ENCODE peak calls at places on chromosomes 5 and 9, in six cellular contexts. H, J, F, V, R and A are unnamed samples.

GRCh38 chr5:78627175-78627574 is 21.4 kb downstream of the LHFPL2 start:
- DNase-seq in H (peak; percentile 14), F (peak; percentile 30), J (no peak), R (no peak), V (peak; percentile 34), A (no peak)

GRCh38 chr9:27033815-27034403 is 28.4 kb upstream of the LRRC19 start:
- DNase-seq in V (peak; percentile 36), F (peak; percentile 8), H (peak; percentile 78), R (peak; percentile 40), J (no peak), A (peak; percentile 35)

GRCh38 chr5:87413116-87413645 is 451 bp upstream of the CCNH start:
- DNase-seq in R (peak; percentile 6), J (no peak), H (peak; percentile 21), V (peak; percentile 20), F (peak; percentile 15), A (no peak)

GRCh38 chr9:128117613-128118471 is 9.7 kb downstream of the PTGES2 start:
- DNase-seq in V (peak; percentile 69), J (no peak), R (peak; percentile 94), F (peak; percentile 52), H (peak; percentile 89), A (peak; percentile 92)

GRCh38 chr9:137977572-137978261 is 100.1 kb downstream of the CACNA1B start:
- DNase-seq in H (no peak), J (no peak), V (no peak), F (no peak), R (no peak), A (no peak)

GRCh38 chr5:168531191-168531590 is 2.1 kb downstream of the FBLL1 start:
- DNase-seq in V (no peak), J (no peak), F (no peak), H (no peak), R (peak; percentile 9), A (no peak)

GRCh38 chr9:121992571-121993212 is 100.4 kb downstream of the TTLL11 start:
- DNase-seq in F (peak; percentile 45), R (peak; percentile 91), V (peak; percentile 57), J (peak; percentile 38), H (peak; percentile 78), A (peak; percentile 86)

GRCh38 chr5:149432861-149433462 is 53.9 kb upstream of the IL17B start:
- DNase-seq in H (no peak), J (no peak), V (no peak), F (no peak), R (no peak), A (no peak)

GRCh38 chr9:1086517-1086916 is 36.4 kb downstream of the DMRT2 start:
- DNase-seq in F (no peak), H (no peak), J (no peak), V (no peak), R (no peak), A (no peak)

GRCh38 chr5:158422653-158423505 is 563.9 kb upstream of the CLINT1 start:
- DNase-seq in F (no peak), H (no peak), R (no peak), J (no peak), V (no peak), A (no peak)

GRCh38 chr5:52710310-52710971 is 77.3 kb upstream of the ITGA1 start:
- DNase-seq in H (no peak), R (no peak), V (no peak), J (no peak), F (no peak), A (no peak)

GRCh38 chr5:56659991-56660390 is 155.4 kb upstream of the MAP3K1 start:
- DNase-seq in F (no peak), J (no peak), V (no peak), R (no peak), H (no peak), A (no peak)

GRCh38 chr9:98807811-98808195 is 333 bp downstream of the GALNT12 start:
- DNase-seq in H (no peak), R (peak; percentile 71), V (peak; percentile 33), J (no peak), F (no peak), A (no peak)

GRCh38 chr5:138696501-138696900 is 56.7 kb upstream of the CTNNA1 start:
- DNase-seq in H (peak; percentile 63), R (no peak), J (peak; percentile 54), V (peak; percentile 65), F (peak; percentile 58), A (no peak)

GRCh38 chr9:123929870-123930831 is at the start of gene DENND1A:
- DNase-seq in J (peak; percentile 4), F (peak; percentile 67), V (peak; percentile 87), R (peak; percentile 97), H (peak; percentile 78), A (peak; percentile 93)

GRCh38 chr9:88927510-88927909 is 63.8 kb upstream of the S1PR3 start:
- DNase-seq in J (no peak), R (no peak), H (no peak), F (no peak), V (no peak), A (no peak)

GRCh38 chr5:88878976-88879375 is 4.0 kb downstream of the MEF2C start:
- DNase-seq in H (peak; percentile 83), R (no peak), F (no peak), V (no peak), J (no peak), A (no peak)

GRCh38 chr9:91898451-91899433 is 51.3 kb downstream of the ROR2 start:
- DNase-seq in H (no peak), J (no peak), R (peak; percentile 38), F (peak; percentile 8), V (no peak), A (peak; percentile 97)

GRCh38 chr9:99823392-99824377 is 2.0 kb downstream of the NR4A3 start:
- DNase-seq in H (peak; percentile 11), V (peak; percentile 38), R (peak; percentile 65), F (peak; percentile 26), J (no peak), A (peak; percentile 66)

GRCh38 chr9:98709968-98710965 is 1.5 kb upstream of the GABBR2 start:
- DNase-seq in F (peak; percentile 52), R (peak; percentile 74), H (peak; percentile 40), J (no peak), V (peak; percentile 61), A (peak; percentile 41)

GRCh38 chr9:127210851-127211730 is 53.5 kb upstream of the GARNL3 start:
- DNase-seq in V (no peak), J (no peak), H (no peak), R (peak; percentile 38), F (no peak), A (no peak)

GRCh38 chr9:3746296-3747275 is 220.8 kb upstream of the RFX3 start:
- DNase-seq in J (peak; percentile 75), H (peak; percentile 91), F (peak; percentile 93), V (peak; percentile 94), R (no peak), A (peak; percentile 63)

GRCh38 chr9:35776018-35776417 is 15.4 kb upstream of the NPR2 start:
- DNase-seq in V (no peak), H (no peak), J (no peak), R (no peak), F (no peak), A (no peak)

GRCh38 chr5:61293051-61293450 is 39.0 kb upstream of the ZSWIM6 start:
- DNase-seq in R (no peak), J (no peak), H (peak; percentile 41), F (no peak), V (no peak), A (no peak)
- H3K27ac ChIP-seq in R (no peak overlapping the region), J (no peak overlapping the region), H (no peak overlapping the region), F (no peak overlapping the region), V (no peak overlapping the region), A (no peak overlapping the region)

GRCh38 chr5:43036856-43037711 is 3.0 kb downstream of the ANXA2R start:
- DNase-seq in H (peak; percentile 71), R (peak; percentile 59), V (peak; percentile 64), J (no peak), F (peak; percentile 58), A (no peak)

GRCh38 chr5:43034591-43034968 is 5.5 kb downstream of the ANXA2R start:
- DNase-seq in J (no peak), F (peak; percentile 77), H (peak; percentile 86), V (peak; percentile 84), R (peak; percentile 20), A (peak; percentile 19)

GRCh38 chr5:43037929-43038510 is 2.1 kb downstream of the ANXA2R start:
- DNase-seq in F (peak; percentile 90), R (peak; percentile 29), V (peak; percentile 91), J (no peak), H (peak; percentile 82), A (peak; percentile 29)

GRCh38 chr5:43036409-43036808 is 3.7 kb downstream of the ANXA2R start:
- DNase-seq in V (peak; percentile 23), H (no peak), F (no peak), R (no peak), J (no peak), A (no peak)

DNA sequence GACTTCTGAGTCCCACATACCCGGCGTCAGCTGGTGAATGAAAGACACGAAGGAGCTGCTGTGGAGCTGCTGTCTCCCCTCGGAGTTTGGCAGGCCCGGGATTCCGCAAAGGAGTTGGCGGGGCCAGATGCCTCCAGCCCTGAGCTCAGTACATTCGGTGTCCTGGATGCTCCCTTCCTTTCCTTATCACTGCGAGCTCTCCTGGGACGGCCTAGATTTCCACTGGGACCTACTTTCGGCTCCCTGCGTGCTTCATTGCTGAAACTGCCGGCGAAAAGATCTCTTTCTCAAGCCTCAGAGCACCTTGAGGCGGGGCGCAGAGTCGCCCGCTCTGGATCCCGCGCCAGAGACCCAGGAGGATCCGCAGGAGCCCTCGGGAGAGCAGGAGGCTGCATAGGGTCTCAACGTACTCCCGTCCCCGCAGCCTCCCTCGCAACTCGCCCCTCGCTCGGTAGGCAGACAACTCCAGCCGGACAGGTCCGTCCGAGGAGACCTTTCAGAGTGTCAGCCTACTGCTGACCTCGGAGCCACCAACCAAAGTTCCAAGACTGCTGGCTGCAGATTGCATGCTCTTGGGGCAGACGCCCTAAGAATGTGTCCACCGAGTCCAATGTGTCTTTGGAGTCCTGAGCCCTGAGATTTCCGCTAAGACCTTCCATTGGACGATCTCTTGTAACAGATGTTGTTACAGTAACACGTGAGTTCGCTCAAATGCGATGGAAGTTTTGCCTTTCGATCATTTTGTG is 6.1 kb downstream of the ANXA2R start:
- DNase-seq in F (peak; percentile 37), V (peak; percentile 50), H (no peak), J (no peak), R (peak; percentile 24), A (no peak)
- H3K4me3 ChIP-seq in F (peak overlapping the region; percentile 45), V (peak overlapping the region; percentile 41), H (peak overlapping the region; percentile 25), J (no peak overlapping the region), R (no peak overlapping the region), A (no peak overlapping the region)

GRCh38 chr9:34580358-34580757 is 9.2 kb downstream of the CNTFR start:
- DNase-seq in H (no peak), R (peak; percentile 96), F (no peak), J (no peak), V (no peak), A (no peak)
- TF ChIP-seq EZH2 in H (no peak), R (no peak), F (no peak), J (no peak), V (no peak), A (no peak)

DNA sequence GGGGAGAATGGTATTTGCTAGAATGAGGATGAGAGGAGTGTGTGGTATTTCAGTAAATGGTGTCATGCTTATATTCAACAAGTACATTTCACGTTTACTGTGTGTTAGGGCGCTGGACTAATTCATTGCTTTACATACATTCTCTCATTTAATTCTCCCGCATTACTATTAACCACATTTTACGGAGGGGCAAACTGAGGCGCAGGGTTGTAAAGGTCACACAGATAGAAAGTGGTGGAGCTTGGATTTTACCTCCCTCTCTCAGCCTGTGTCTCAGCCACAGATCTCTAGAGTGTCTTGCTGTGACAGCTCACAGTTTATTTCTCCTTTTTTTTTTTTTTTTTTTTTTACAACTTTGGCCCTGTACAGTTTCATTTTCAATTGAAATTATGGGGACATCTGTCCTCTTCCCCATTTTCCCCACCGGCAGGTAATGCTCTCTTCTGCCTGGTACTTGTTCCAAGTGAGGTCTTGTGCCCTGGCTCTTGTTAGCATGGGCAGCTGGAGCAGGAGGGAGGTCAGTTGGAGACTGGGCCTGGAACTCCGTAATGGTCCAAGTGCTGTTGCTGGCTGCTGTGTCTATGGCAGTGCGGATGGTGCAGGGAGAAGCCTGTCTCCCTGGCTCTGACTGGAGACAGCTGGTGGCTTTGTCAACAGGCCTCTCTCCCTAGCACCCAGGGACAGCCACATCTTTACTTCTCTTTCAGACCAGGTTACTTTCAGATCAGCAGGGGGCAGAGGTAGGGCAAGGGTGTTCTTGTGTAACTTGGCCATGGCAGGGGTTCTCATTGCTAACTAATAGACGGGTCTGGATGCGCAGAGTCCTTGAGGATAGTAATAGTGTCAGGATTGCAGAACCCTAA is 20.5 kb upstream of the NDST1 start:
- DNase-seq in V (no peak), R (no peak), H (peak; percentile 44), J (no peak), F (no peak), A (no peak)
- H3K27ac ChIP-seq in V (peak overlapping the region; percentile 65), R (no peak overlapping the region), H (peak overlapping the region; percentile 62), J (peak overlapping the region; percentile 5), F (peak overlapping the region; percentile 95), A (peak overlapping the region; percentile 88)